ENCODE peak calls at places on chromosomes 4 and X, in four cellular contexts. W is activated T-cell treated with anti-CD3 and anti-CD28 coated beads for 24 hours, U is astrocyte of the hippocampus, X is GDM1. A is an unnamed sample.

GRCh38 chr4:140168474-140168873 is 14.5 kb upstream of the MAML3 start:
- DNase-seq in U (peak), X (no peak), W (no peak), A (no peak)

GRCh38 chr4:69503558-69503957 is 7.9 kb upstream of the UGT2B4 start:
- DNase-seq in U (no peak), X (no peak), W (no peak), A (no peak)

GRCh38 chr4:76718806-76719205 is 179.1 kb downstream of the SOWAHB start:
- DNase-seq in U (no peak), X (no peak), W (no peak), A (no peak)

GRCh38 chr4:82352825-82353370 is 20.9 kb downstream of the HNRNPD start:
- DNase-seq in X (no peak), W (no peak), U (no peak), A (no peak)

GRCh38 chr4:2141022-2141761 is 82.1 kb downstream of the NAT8L start:
- DNase-seq in U (no peak), W (no peak), X (no peak), A (peak)

GRCh38 chr4:177128306-177128705 is 181.4 kb upstream of the NEIL3 start:
- DNase-seq in U (peak), W (no peak), X (no peak), A (no peak)

GRCh38 chrX:129663171-129663570 is 8.4 kb upstream of the APLN start:
- DNase-seq in U (no peak), W (no peak), X (no peak), A (no peak)

GRCh38 chr4:86048426-86048825 is 311.4 kb downstream of the MAPK10 start:
- DNase-seq in U (no peak), W (no peak), X (no peak), A (no peak)

GRCh38 chrX:23845316-23845932 is 62.3 kb downstream of the APOO start:
- DNase-seq in W (no peak), U (peak), X (no peak), A (no peak)

A was measured in stimulated activated effector memory CD8-positive, alpha-beta T cell treated with anti-CD3 and anti-CD28 coated beads, Interleukin-12 subunit alpha, Interleukin-12 subunit beta, amount 100 ng/mL, for 72 hours.